ENCODE peak calls at places on chromosomes 5 and 9, in four cellular contexts. E is glomerular endothelial cell, W is HL-60, L is HFFc6. Y is an unnamed sample.

GRCh38 chr5:151684690-151685361 is 1.9 kb downstream of the SPARC start:
- DNase-seq in L (peak; percentile 98), E (peak; percentile 50), W (no peak), Y (no peak)

GRCh38 chr5:133240425-133241091 is 188.7 kb downstream of the HSPA4 start:
- DNase-seq in L (peak; percentile 97), E (peak; percentile 91), W (peak; percentile 69), Y (peak; percentile 80)

GRCh38 chr5:133985540-133986180 is 17.2 kb upstream of the C5orf15 start:
- DNase-seq in L (no peak), E (no peak), W (no peak), Y (no peak)

GRCh38 chr9:113056191-113057106 is at the start of gene ZFP37:
- DNase-seq in E (peak; percentile 74), L (peak; percentile 92), W (peak; percentile 89), Y (peak; percentile 46)

GRCh38 chr9:19186240-19186639 is 44.3 kb upstream of the DENND4C start:
- DNase-seq in E (no peak), L (no peak), W (no peak), Y (no peak)

GRCh38 chr5:40672440-40672839 is 7.3 kb upstream of the PTGER4 start:
- DNase-seq in E (no peak), L (no peak), W (peak; percentile 64), Y (no peak)

GRCh38 chr5:149887622-149888183 is 56.9 kb downstream of the PDE6A start:
- DNase-seq in W (no peak), L (peak; percentile 55), E (peak; percentile 54), Y (no peak)

GRCh38 chr9:111400564-111400898 is 70.5 kb upstream of the OR2K2 start:
- DNase-seq in L (peak; percentile 24), E (no peak), W (no peak), Y (no peak)

GRCh38 chr9:96158909-96159575 is 142.9 kb downstream of the HSD17B3 start:
- DNase-seq in W (peak; percentile 65), L (no peak), E (no peak), Y (no peak)

GRCh38 chr9:133703571-133704399 is 34.4 kb downstream of the SARDH start:
- DNase-seq in W (no peak), L (no peak), E (no peak), Y (peak; percentile 36)

GRCh38 chr9:100186356-100186755 is 87.3 kb downstream of the INVS start:
- DNase-seq in W (no peak), E (no peak), L (peak; percentile 9), Y (no peak)

GRCh38 chr9:77922587-77922986 is 109.0 kb downstream of the GNAQ start:
- DNase-seq in W (no peak), E (no peak), L (no peak), Y (no peak)

GRCh38 chr5:173802670-173803165 is 85.4 kb upstream of the CPEB4 start:
- DNase-seq in E (no peak), W (peak; percentile 97), L (no peak), Y (peak; percentile 87)

GRCh38 chr5:149711338-149711737 is 18.8 kb upstream of the PPARGC1B start:
- DNase-seq in L (no peak), W (no peak), E (no peak), Y (no peak)

GRCh38 chr5:175895215-175895614 is 23.8 kb downstream of the CPLX2 start:
- DNase-seq in W (no peak), L (no peak), E (no peak), Y (no peak)

GRCh38 chr9:138022121-138022741 is 144.6 kb downstream of the CACNA1B start:
- DNase-seq in E (no peak), L (no peak), W (no peak), Y (peak; percentile 38)

GRCh38 chr5:39794511-39794910 is 369.7 kb upstream of the DAB2 start:
- DNase-seq in W (no peak), L (no peak), E (no peak), Y (no peak)

GRCh38 chr5:58530942-58531490 is 39.8 kb downstream of the GAPT start:
- DNase-seq in L (no peak), E (no peak), W (no peak), Y (no peak)

GRCh38 chr5:98781964-98782363 is 8.5 kb downstream of the RGMB start:
- DNase-seq in L (no peak), W (no peak), E (no peak), Y (no peak)

GRCh38 chr9:26656003-26656940 is 236.3 kb downstream of the CAAP1 start:
- DNase-seq in L (peak; percentile 17), E (no peak), W (no peak), Y (no peak)

GRCh38 chr9:92295240-92295790 is 1.8 kb upstream of the IARS1 start:
- DNase-seq in W (no peak), E (no peak), L (no peak), Y (no peak)